ENCODE peak calls at places on chromosome 11, in seven cellular contexts. J is dermis blood vessel endothelial cell, O is GM13977, Z is epithelial cell of esophagus, N is stromal cell of bone marrow, K is head of caudate nucleus, Y is activated T-helper 1 cell treated with Interleukin-2 at 50 U/mL for 16 hours. G is an unnamed sample.

GRCh38 chr11:111376453-111376871 is 2.6 kb downstream of the POU2AF1 start:
- DNase-seq in Y (no peak), N (no peak), Z (peak; percentile 46), J (no peak), O (no peak), K (no peak), G (no peak)

GRCh38 chr11:16043617-16044016 is 312.7 kb downstream of the SOX6 start:
- DNase-seq in K (no peak), O (no peak), N (no peak), J (no peak), Y (no peak), Z (no peak), G (no peak)

GRCh38 chr11:33500331-33500730 is 200.3 kb downstream of the C11orf91 start:
- DNase-seq in O (no peak), J (no peak), Z (no peak), N (no peak), K (no peak), Y (no peak), G (no peak)

GRCh38 chr11:86639172-86639571 is 33.2 kb downstream of the ME3 start:
- DNase-seq in K (no peak), O (no peak), Y (no peak), N (no peak), Z (no peak), J (no peak), G (no peak)

GRCh38 chr11:69892986-69893555 is 73.9 kb upstream of the FGF3 start:
- DNase-seq in N (no peak), Y (no peak), O (no peak), Z (no peak), K (no peak), J (no peak), G (no peak)

GRCh38 chr11:14967581-14968214 is 4.5 kb downstream of the CALCA start:
- DNase-seq in Z (no peak), K (no peak), N (no peak), O (no peak), Y (no peak), J (no peak), G (no peak)

GRCh38 chr11:67423466-67423865 is 4.8 kb upstream of the RPS6KB2 start:
- DNase-seq in Y (no peak), N (no peak), Z (no peak), J (no peak), K (no peak), O (no peak), G (no peak)

GRCh38 chr11:133078591-133079179 is 453.6 kb downstream of the OPCML start:
- DNase-seq in K (peak; percentile 77), O (peak; percentile 62), Y (no peak), Z (peak; percentile 48), N (no peak), J (peak; percentile 69), G (peak; percentile 34)

GRCh38 chr11:134740590-134741342 is 328.7 kb upstream of the B3GAT1 start:
- DNase-seq in K (no peak), Y (no peak), N (no peak), J (no peak), Z (no peak), O (no peak), G (no peak)

GRCh38 chr11:58567889-58568512 is 7.7 kb downstream of the LPXN start:
- DNase-seq in Z (peak; percentile 68), O (peak; percentile 24), Y (peak; percentile 59), N (no peak), J (peak; percentile 84), K (peak; percentile 57), G (peak; percentile 73)

GRCh38 chr11:9210922-9211320 is 54.2 kb downstream of the DENND5A start:
- DNase-seq in Y (no peak), N (no peak), O (no peak), J (no peak), K (no peak), Z (peak; percentile 73), G (no peak)

GRCh38 chr11:11171854-11172253 is 181.2 kb downstream of the CSNK2A3 start:
- DNase-seq in N (no peak), Z (no peak), K (no peak), Y (no peak), J (no peak), O (peak; percentile 35), G (no peak)

GRCh38 chr11:13207665-13208594 is 69.7 kb upstream of the BMAL1 start:
- DNase-seq in J (peak; percentile 80), Y (no peak), Z (peak; percentile 79), K (peak; percentile 23), N (peak; percentile 70), O (no peak), G (peak; percentile 85)

GRCh38 chr11:44954051-44954906 is 3.6 kb upstream of the TP53I11 start:
- DNase-seq in Z (no peak), N (no peak), K (no peak), J (no peak), Y (no peak), O (no peak), G (no peak)

GRCh38 chr11:95257596-95257995 is 26.6 kb upstream of the SESN3 start:
- DNase-seq in Y (no peak), Z (no peak), K (no peak), O (no peak), J (no peak), N (no peak), G (no peak)

GRCh38 chr11:127105578-127105977 is 105.0 kb upstream of the KIRREL3 start:
- DNase-seq in J (no peak), O (no peak), Z (no peak), N (no peak), Y (no peak), K (no peak), G (no peak)

GRCh38 chr11:70073881-70074371 is 4.2 kb upstream of the ANO1 start:
- DNase-seq in J (peak; percentile 84), Z (peak; percentile 28), Y (no peak), O (peak; percentile 79), K (no peak), N (peak; percentile 47), G (peak; percentile 87)

GRCh38 chr11:83284501-83285051 is 1.6 kb downstream of the CCDC90B start:
- DNase-seq in Z (no peak), N (no peak), K (no peak), O (no peak), J (peak; percentile 18), Y (no peak), G (peak; percentile 9)

GRCh38 chr11:93858376-93858775 is 8.0 kb upstream of the VSTM5 start:
- DNase-seq in K (no peak), N (no peak), J (no peak), Z (no peak), Y (no peak), O (no peak), G (no peak)

GRCh38 chr11:125390949-125391348 is 105.1 kb downstream of the FEZ1 start:
- DNase-seq in J (peak; percentile 78), Z (no peak), Y (no peak), O (no peak), N (no peak), K (no peak), G (peak; percentile 79)

GRCh38 chr11:2991477-2992233 is 474 bp downstream of the NAP1L4 start:
- DNase-seq in Z (peak; percentile 72), N (peak; percentile 27), O (no peak), J (peak; percentile 57), K (peak; percentile 54), Y (no peak), G (no peak)

GRCh38 chr11:130726234-130726559 is 190.1 kb downstream of the SNX19 start:
- DNase-seq in K (peak; percentile 25), Z (peak; percentile 17), Y (no peak), J (peak; percentile 83), O (no peak), N (no peak), G (peak; percentile 24)

GRCh38 chr11:6285019-6285418 is 25.4 kb downstream of the CCKBR start:
- DNase-seq in J (no peak), N (no peak), Z (no peak), Y (no peak), K (no peak), O (no peak), G (no peak)

GRCh38 chr11:27717801-27718229 is 17.6 kb upstream of the BDNF start:
- DNase-seq in K (peak; percentile 28), J (no peak), Y (no peak), Z (no peak), O (no peak), N (no peak), G (no peak)

G was measured in lung microvascular endothelial cell.